ENCODE peak calls at places on chromosomes 12 and 14, in six cellular contexts. One of them, this sample, is unnamed.

GRCh38 chr12:130925616-130926015 is 28.1 kb upstream of the ADGRD1 start:
- DNase-seq in Right ventricle myocardium superior: no peak
- DNase-seq in fibroblast of lung: peak; percentile 74
- DNase-seq in activated CD4-positive, alpha-beta T cell treated with anti-CD3 and anti-CD28 coated beads for 48 hours: no peak
- DNase-seq in A172: peak; percentile 21
- DNase-seq in adipocyte: no peak
- DNase-seq in this sample: no peak

GRCh38 chr14:54627718-54628345 is 60.9 kb downstream of the SAMD4A start:
- DNase-seq in Right ventricle myocardium superior: peak; percentile 55
- DNase-seq in fibroblast of lung: peak; percentile 68
- DNase-seq in activated CD4-positive, alpha-beta T cell treated with anti-CD3 and anti-CD28 coated beads for 48 hours: peak; percentile 38
- DNase-seq in A172: no peak
- DNase-seq in adipocyte: peak; percentile 81
- DNase-seq in this sample: peak; percentile 29

GRCh38 chr14:85195872-85196477 is 334.0 kb upstream of the FLRT2 start:
- DNase-seq in Right ventricle myocardium superior: no peak
- DNase-seq in fibroblast of lung: peak; percentile 25
- DNase-seq in activated CD4-positive, alpha-beta T cell treated with anti-CD3 and anti-CD28 coated beads for 48 hours: no peak
- DNase-seq in A172: peak; percentile 1
- DNase-seq in adipocyte: peak; percentile 38
- DNase-seq in this sample: peak; percentile 11

GRCh38 chr12:107025691-107026090 is 38.7 kb upstream of the MTERF2 start:
- DNase-seq in Right ventricle myocardium superior: no peak
- DNase-seq in fibroblast of lung: no peak
- DNase-seq in activated CD4-positive, alpha-beta T cell treated with anti-CD3 and anti-CD28 coated beads for 48 hours: no peak
- DNase-seq in A172: no peak
- DNase-seq in adipocyte: peak; percentile 7
- DNase-seq in this sample: no peak

GRCh38 chr12:1212529-1212928 is 221.5 kb downstream of the ERC1 start:
- DNase-seq in Right ventricle myocardium superior: no peak
- DNase-seq in fibroblast of lung: no peak
- DNase-seq in activated CD4-positive, alpha-beta T cell treated with anti-CD3 and anti-CD28 coated beads for 48 hours: no peak
- DNase-seq in A172: no peak
- DNase-seq in adipocyte: no peak
- DNase-seq in this sample: no peak

GRCh38 chr12:17763365-17763764 is 326.6 kb downstream of the RERGL start:
- DNase-seq in Right ventricle myocardium superior: no peak
- DNase-seq in fibroblast of lung: no peak
- DNase-seq in activated CD4-positive, alpha-beta T cell treated with anti-CD3 and anti-CD28 coated beads for 48 hours: no peak
- DNase-seq in A172: no peak
- DNase-seq in adipocyte: no peak
- DNase-seq in this sample: no peak

GRCh38 chr12:51449569-51450246 is 25.1 kb downstream of the SLC4A8 start:
- DNase-seq in Right ventricle myocardium superior: no peak
- DNase-seq in fibroblast of lung: no peak
- DNase-seq in activated CD4-positive, alpha-beta T cell treated with anti-CD3 and anti-CD28 coated beads for 48 hours: no peak
- DNase-seq in A172: peak; percentile 19
- DNase-seq in adipocyte: peak; percentile 7
- DNase-seq in this sample: peak; percentile 7

GRCh38 chr14:71475916-71476315 is 456.3 kb upstream of the RGS6 start:
- DNase-seq in Right ventricle myocardium superior: no peak
- DNase-seq in fibroblast of lung: no peak
- DNase-seq in activated CD4-positive, alpha-beta T cell treated with anti-CD3 and anti-CD28 coated beads for 48 hours: no peak
- DNase-seq in A172: no peak
- DNase-seq in adipocyte: no peak
- DNase-seq in this sample: no peak

GRCh38 chr14:101476931-101477553 is 84.3 kb upstream of the DIO3 start:
- DNase-seq in Right ventricle myocardium superior: no peak
- DNase-seq in fibroblast of lung: no peak
- DNase-seq in activated CD4-positive, alpha-beta T cell treated with anti-CD3 and anti-CD28 coated beads for 48 hours: no peak
- DNase-seq in A172: no peak
- DNase-seq in adipocyte: no peak
- DNase-seq in this sample: no peak

GRCh38 chr12:71702590-71702989 is 16.7 kb downstream of the TMEM19 start:
- DNase-seq in Right ventricle myocardium superior: no peak
- DNase-seq in fibroblast of lung: no peak
- DNase-seq in activated CD4-positive, alpha-beta T cell treated with anti-CD3 and anti-CD28 coated beads for 48 hours: no peak
- DNase-seq in A172: no peak
- DNase-seq in adipocyte: no peak
- DNase-seq in this sample: no peak

GRCh38 chr14:95609398-95609990 is 74.6 kb downstream of the GLRX5 start:
- DNase-seq in Right ventricle myocardium superior: no peak
- DNase-seq in fibroblast of lung: peak; percentile 9
- DNase-seq in activated CD4-positive, alpha-beta T cell treated with anti-CD3 and anti-CD28 coated beads for 48 hours: peak; percentile 25
- DNase-seq in A172: peak; percentile 19
- DNase-seq in adipocyte: peak; percentile 36
- DNase-seq in this sample: peak; percentile 29

GRCh38 chr14:35944847-35945246 is 118.7 kb downstream of the BRMS1L start:
- DNase-seq in Right ventricle myocardium superior: no peak
- DNase-seq in fibroblast of lung: no peak
- DNase-seq in activated CD4-positive, alpha-beta T cell treated with anti-CD3 and anti-CD28 coated beads for 48 hours: peak; percentile 34
- DNase-seq in A172: peak; percentile 8
- DNase-seq in adipocyte: no peak
- DNase-seq in this sample: no peak

GRCh38 chr12:3277261-3277943 is 200.2 kb downstream of the TSPAN9 start:
- DNase-seq in Right ventricle myocardium superior: no peak
- DNase-seq in fibroblast of lung: no peak
- DNase-seq in activated CD4-positive, alpha-beta T cell treated with anti-CD3 and anti-CD28 coated beads for 48 hours: no peak
- DNase-seq in A172: no peak
- DNase-seq in adipocyte: no peak
- DNase-seq in this sample: no peak

GRCh38 chr14:88209273-88209672 is 113.8 kb downstream of the KCNK10 start:
- DNase-seq in Right ventricle myocardium superior: no peak
- DNase-seq in fibroblast of lung: no peak
- DNase-seq in activated CD4-positive, alpha-beta T cell treated with anti-CD3 and anti-CD28 coated beads for 48 hours: no peak
- DNase-seq in A172: no peak
- DNase-seq in adipocyte: no peak
- DNase-seq in this sample: no peak

GRCh38 chr14:52922656-52923055 is 28.2 kb downstream of the FERMT2 start:
- DNase-seq in Right ventricle myocardium superior: no peak
- DNase-seq in fibroblast of lung: no peak
- DNase-seq in activated CD4-positive, alpha-beta T cell treated with anti-CD3 and anti-CD28 coated beads for 48 hours: no peak
- DNase-seq in A172: no peak
- DNase-seq in adipocyte: peak; percentile 69
- DNase-seq in this sample: peak; percentile 66

GRCh38 chr12:57340104-57340503 is 89.1 kb upstream of the STAC3 start:
- DNase-seq in Right ventricle myocardium superior: peak; percentile 57
- DNase-seq in fibroblast of lung: peak; percentile 75
- DNase-seq in activated CD4-positive, alpha-beta T cell treated with anti-CD3 and anti-CD28 coated beads for 48 hours: no peak
- DNase-seq in A172: peak; percentile 57
- DNase-seq in adipocyte: peak; percentile 49
- DNase-seq in this sample: peak; percentile 20

GRCh38 chr12:78584695-78585094 is 279.9 kb upstream of the SYT1 start:
- DNase-seq in Right ventricle myocardium superior: no peak
- DNase-seq in fibroblast of lung: peak; percentile 11
- DNase-seq in activated CD4-positive, alpha-beta T cell treated with anti-CD3 and anti-CD28 coated beads for 48 hours: no peak
- DNase-seq in A172: no peak
- DNase-seq in adipocyte: peak; percentile 30
- DNase-seq in this sample: no peak